ENCODE peak calls at places on chromosomes 3 and 15, in nine cellular contexts. Y, F, Q, L, T, C, I, X and G are unnamed samples.

GRCh38 chr3:192365571-192365970 is 361.8 kb downstream of the FGF12 start:
- DNase-seq in Y (no peak), F (no peak), Q (no peak), L (no peak), T (no peak), C (no peak), I (no peak), X (no peak), G (no peak)

GRCh38 chr3:11810276-11810675 is 36.4 kb downstream of the TAMM41 start:
- DNase-seq in Y (no peak), F (no peak), Q (no peak), L (no peak), T (no peak), C (no peak), I (no peak), X (no peak), G (no peak)

GRCh38 chr3:63625161-63625560 is 27.3 kb upstream of the SNTN start:
- DNase-seq in Y (no peak), F (no peak), Q (no peak), L (no peak), T (no peak), C (no peak), I (peak; percentile 20), X (no peak), G (no peak)

GRCh38 chr3:77553240-77553639 is 513.3 kb downstream of the ROBO2 start:
- DNase-seq in Y (no peak), F (no peak), Q (no peak), L (no peak), T (no peak), C (no peak), I (no peak), X (no peak), G (no peak)

GRCh38 chr15:99305761-99306505 is 54.7 kb downstream of the LRRC28 start:
- DNase-seq in Y (no peak), F (no peak), Q (no peak), L (peak; percentile 82), T (no peak), C (no peak), I (peak; percentile 49), X (no peak), G (no peak)

GRCh38 chr3:112389961-112390360 is 57.0 kb downstream of the CD200 start:
- DNase-seq in Y (no peak), F (no peak), Q (no peak), L (no peak), T (no peak), C (no peak), I (no peak), X (no peak), G (no peak)

GRCh38 chr15:90571063-90571541 is 41.4 kb downstream of the CRTC3 start:
- DNase-seq in Y (no peak), F (peak; percentile 43), Q (no peak), L (no peak), T (no peak), C (no peak), I (no peak), X (peak; percentile 66), G (peak; percentile 55)

GRCh38 chr3:37628711-37629301 is 232.9 kb upstream of the CTDSPL start:
- DNase-seq in Y (no peak), F (no peak), Q (no peak), L (no peak), T (no peak), C (no peak), I (no peak), X (no peak), G (no peak)

GRCh38 chr3:153195480-153195879 is 33.5 kb downstream of the RAP2B start:
- DNase-seq in Y (no peak), F (no peak), Q (no peak), L (no peak), T (no peak), C (no peak), I (no peak), X (no peak), G (no peak)

GRCh38 chr3:5294360-5294759 is 106.9 kb downstream of the EDEM1 start:
- DNase-seq in Y (no peak), F (no peak), Q (no peak), L (no peak), T (peak; percentile 3), C (no peak), I (no peak), X (no peak), G (no peak)

GRCh38 chr3:62827550-62827949 is 47.7 kb downstream of the CADPS start:
- DNase-seq in Y (no peak), F (no peak), Q (no peak), L (no peak), T (no peak), C (no peak), I (no peak), X (no peak), G (no peak)

GRCh38 chr15:70487380-70487725 is 276.0 kb downstream of the UACA start:
- DNase-seq in Y (no peak), F (no peak), Q (no peak), L (no peak), T (no peak), C (no peak), I (no peak), X (no peak), G (no peak)

GRCh38 chr3:4528802-4529201 is 35.7 kb downstream of the ITPR1 start:
- DNase-seq in Y (no peak), F (no peak), Q (no peak), L (no peak), T (no peak), C (no peak), I (no peak), X (no peak), G (no peak)

GRCh38 chr3:87261925-87262324 is 14.5 kb downstream of the POU1F1 start:
- DNase-seq in Y (no peak), F (no peak), Q (no peak), L (no peak), T (no peak), C (no peak), I (no peak), X (no peak), G (no peak)

GRCh38 chr3:72996121-72996472 is 514 bp upstream of the PPP4R2 start:
- DNase-seq in Y (no peak), F (no peak), Q (no peak), L (no peak), T (no peak), C (no peak), I (no peak), X (no peak), G (no peak)

GRCh38 chr15:76169792-76170425 is 110.1 kb downstream of the TMEM266 start:
- DNase-seq in Y (no peak), F (no peak), Q (no peak), L (no peak), T (no peak), C (no peak), I (no peak), X (no peak), G (no peak)

GRCh38 chr3:70570584-70570983 is 258.1 kb upstream of the MDFIC2 start:
- DNase-seq in Y (no peak), F (no peak), Q (no peak), L (no peak), T (no peak), C (no peak), I (no peak), X (no peak), G (no peak)

GRCh38 chr3:141392018-141392370 is 23.7 kb downstream of the ZBTB38 start:
- DNase-seq in Y (no peak), F (no peak), Q (no peak), L (no peak), T (no peak), C (no peak), I (no peak), X (no peak), G (no peak)

GRCh38 chr15:82960766-82961165 is 8.2 kb upstream of the HOMER2 start:
- DNase-seq in Y (no peak), F (no peak), Q (no peak), L (no peak), T (no peak), C (no peak), I (no peak), X (no peak), G (no peak)

DNA sequence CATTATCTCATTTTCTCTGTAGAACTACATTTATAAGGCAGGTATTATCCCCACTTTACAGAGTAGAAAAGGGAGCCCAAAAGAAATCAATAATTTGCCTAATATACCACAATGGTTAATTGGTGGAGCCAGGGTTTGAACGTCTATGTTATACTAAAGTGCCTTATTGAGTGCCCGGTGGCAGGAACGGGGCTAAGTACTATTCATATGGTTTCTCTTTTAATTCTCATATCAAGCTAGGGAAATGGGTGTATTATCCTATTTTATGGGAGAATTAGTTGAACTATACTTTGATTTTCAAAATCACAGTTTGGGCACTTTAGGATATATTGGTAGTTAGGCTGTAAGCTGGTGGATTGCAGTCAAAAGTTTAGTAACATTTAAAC is 1.5 kb downstream of the CEP97 start:
- DNase-seq in Y (no peak), F (no peak), Q (no peak), L (no peak), T (no peak), C (no peak), I (no peak), X (no peak), G (no peak)
- H3K4me3 ChIP-seq in Y (peak overlapping the region; percentile 80), F (peak overlapping the region; percentile 99), Q (peak overlapping the region; percentile 86), L (peak overlapping the region; percentile 86), T (no peak overlapping the region), C (peak overlapping the region; percentile 79), I (peak overlapping the region; percentile 72), X (peak overlapping the region; percentile 67), G (peak overlapping the region; percentile 97)

GRCh38 chr15:72382146-72382545 is 6.3 kb upstream of the HEXA start:
- DNase-seq in Y (no peak), F (no peak), Q (no peak), L (peak; percentile 29), T (no peak), C (no peak), I (no peak), X (no peak), G (peak; percentile 25)
- TF ChIP-seq CTCF in Y (peak; percentile 20), F (no peak), Q (peak; percentile 20), L (peak; percentile 28), T (no peak), C (peak; percentile 18), I (peak; percentile 25), X (peak; percentile 28), G (peak; percentile 8)

GRCh38 chr3:181105636-181106035 is 116.1 kb upstream of the DNAJC19 start:
- DNase-seq in Y (no peak), F (no peak), Q (peak; percentile 5), L (no peak), T (no peak), C (no peak), I (no peak), X (no peak), G (no peak)

GRCh38 chr3:181103605-181104004 is 114.1 kb upstream of the DNAJC19 start:
- DNase-seq in Y (no peak), F (peak; percentile 44), Q (peak; percentile 12), L (peak; percentile 13), T (peak; percentile 17), C (no peak), I (no peak), X (peak; percentile 13), G (peak; percentile 56)
- TF ChIP-seq MAX in Y (no peak), F (no peak), Q (no peak), L (no peak), T (no peak), C (no peak), I (no peak), X (no peak), G (no peak)

DNA sequence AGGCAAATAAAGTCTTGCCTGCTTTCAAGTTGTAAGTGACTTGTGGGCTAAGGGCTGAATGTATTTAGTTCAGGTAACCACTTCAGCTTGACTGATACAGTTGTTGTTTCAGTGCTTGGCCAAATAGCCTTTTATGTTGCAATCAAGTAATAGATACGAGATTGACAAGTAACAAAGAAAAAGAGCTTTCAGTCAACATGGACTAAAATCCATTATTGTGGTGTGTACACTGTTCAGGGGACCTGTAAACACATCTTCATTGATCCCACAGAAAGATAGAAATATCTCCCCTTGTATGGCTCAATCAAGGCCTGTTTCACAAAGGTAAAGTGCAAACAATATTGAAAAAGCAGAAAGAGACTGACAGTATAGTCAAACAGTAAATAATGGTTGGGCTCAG is 224.8 kb upstream of the TMCO5A start:
- DNase-seq in Y (no peak), F (no peak), Q (no peak), L (peak; percentile 16), T (no peak), C (no peak), I (no peak), X (no peak), G (no peak)
- H3K4me3 ChIP-seq in Y (no peak overlapping the region), F (no peak overlapping the region), Q (no peak overlapping the region), L (no peak overlapping the region), T (no peak overlapping the region), C (no peak overlapping the region), I (no peak overlapping the region), X (no peak overlapping the region), G (no peak overlapping the region)